ENCODE peak calls at places on chromosomes 1 and 21, in six cellular contexts. S is ascending aorta, V is AG04450, T is spleen, K is endodermal cell, I is GM12878. A is an unnamed sample. For H3K27me3, the result is how much of the 10 kb centered on the place peaks cover.

GRCh38 chr1:232462200-232462599 is 167.7 kb downstream of the SIPA1L2 start:
- DNase-seq in S (no peak), V (no peak), T (no peak), K (no peak), I (no peak), A (no peak)

GRCh38 chr1:189424746-189425331 is 1052.8 kb downstream of the BRINP3 start:
- DNase-seq in S (no peak), V (no peak), T (no peak), K (no peak), I (no peak), A (no peak)

GRCh38 chr1:235011599-235012435 is 116.8 kb downstream of the TOMM20 start:
- DNase-seq in S (peak), V (peak), T (peak), K (peak), I (peak), A (peak)

GRCh38 chr1:234589064-234589765 is 20.8 kb downstream of the IRF2BP2 start:
- DNase-seq in S (peak), V (no peak), T (no peak), K (no peak), I (no peak), A (no peak)

GRCh38 chr1:25168193-25169071 is 63.9 kb downstream of the SYF2 start:
- DNase-seq in S (no peak), V (no peak), T (no peak), K (peak), I (no peak), A (no peak)

GRCh38 chr1:37892151-37893047 is 33.0 kb upstream of the MTF1 start:
- DNase-seq in S (no peak), V (peak), T (no peak), K (no peak), I (no peak), A (no peak)

GRCh38 chr1:181676269-181676668 is 193.0 kb downstream of the CACNA1E start:
- DNase-seq in S (no peak), V (no peak), T (no peak), K (peak), I (peak), A (no peak)

GRCh38 chr1:3673381-3674099 is 21.2 kb downstream of the TP73 start:
- DNase-seq in S (no peak), V (no peak), T (peak), K (no peak), I (peak), A (peak)

GRCh38 chr1:167538657-167539056 is 14.9 kb downstream of the CREG1 start:
- DNase-seq in S (no peak), V (no peak), T (no peak), K (peak), I (no peak), A (no peak)

GRCh38 chr21:42991992-42992740 is 17.8 kb downstream of the PKNOX1 start:
- DNase-seq in S (peak), V (peak), T (peak), K (peak), I (no peak), A (no peak)

GRCh38 chr1:237901284-237901870 is 10.7 kb upstream of the ZP4 start:
- DNase-seq in S (no peak), V (no peak), T (no peak), K (peak), I (no peak), A (no peak)

GRCh38 chr1:174872615-174873058 is 127.1 kb upstream of the CACYBP start:
- DNase-seq in S (no peak), V (no peak), T (no peak), K (peak), I (no peak), A (no peak)

GRCh38 chr1:183580281-183580682 is 10.0 kb downstream of the NCF2 start:
- DNase-seq in S (peak), V (no peak), T (no peak), K (peak), I (no peak), A (no peak)

GRCh38 chr1:67084765-67085318 is 30.9 kb upstream of the SLC35D1 start:
- DNase-seq in S (no peak), V (no peak), T (no peak), K (no peak), I (no peak), A (no peak)

GRCh38 chr1:67088440-67088839 is 34.5 kb upstream of the SLC35D1 start:
- DNase-seq in S (no peak), V (no peak), T (no peak), K (no peak), I (no peak), A (no peak)

GRCh38 chr1:67085326-67085725 is 31.4 kb upstream of the SLC35D1 start:
- DNase-seq in S (no peak), V (no peak), T (no peak), K (no peak), I (no peak), A (no peak)

GRCh38 chr1:67094191-67094590 is 40.2 kb upstream of the SLC35D1 start:
- DNase-seq in S (no peak), V (no peak), T (no peak), K (no peak), I (no peak), A (no peak)

DNA sequence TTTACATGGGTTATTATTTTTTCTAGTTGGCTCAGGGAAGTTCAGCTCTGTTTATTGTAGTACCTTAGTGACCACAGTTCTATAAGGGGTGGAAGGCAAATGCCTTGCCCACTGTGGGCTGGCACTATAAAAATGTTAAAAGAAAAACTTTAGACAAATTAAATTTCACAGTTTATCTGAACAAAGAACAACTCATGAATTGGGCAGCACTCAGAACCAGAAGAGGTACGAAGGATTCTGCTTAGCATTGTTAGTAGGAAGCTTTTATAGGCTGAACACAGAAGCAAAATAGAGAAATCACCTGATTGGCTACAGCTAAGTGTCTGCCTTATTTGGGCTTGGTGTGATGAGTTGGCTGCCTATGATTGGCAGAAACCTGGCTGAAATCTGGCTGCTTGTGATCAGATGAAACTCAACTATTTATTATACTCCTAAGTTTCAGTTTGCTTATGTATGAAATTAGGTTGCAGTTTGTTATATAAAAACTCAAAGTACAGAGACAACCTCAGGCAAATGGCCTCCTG is 35.8 kb upstream of the SLC35D1 start:
- DNase-seq in S (no peak), V (no peak), T (no peak), K (no peak), I (no peak), A (no peak)
- TF ChIP-seq CTCF in S (no peak), V (no peak), T (no peak), K (no peak), I (no peak), A (no peak)

GRCh38 chr1:180484490-180484889 is 17.9 kb downstream of the ACBD6 start:
- DNase-seq in S (no peak), V (no peak), T (no peak), K (no peak), I (no peak), A (no peak)

GRCh38 chr1:180486092-180486491 is 16.3 kb downstream of the ACBD6 start:
- DNase-seq in S (no peak), V (no peak), T (no peak), K (no peak), I (no peak), A (no peak)

GRCh38 chr1:180482425-180483275 is 19.7 kb downstream of the ACBD6 start:
- DNase-seq in S (no peak), V (no peak), T (no peak), K (no peak), I (no peak), A (no peak)
- H3K4me3 ChIP-seq in S (no peak), V (no peak), T (no peak), K (no peak), I (no peak), A (no peak)

GRCh38 chr1:205041998-205042910 is 758 bp upstream of the CNTN2 start:
- DNase-seq in S (no peak), V (no peak), T (no peak), K (no peak), I (no peak), A (no peak)

GRCh38 chr1:205044745-205045144 is 1.7 kb downstream of the CNTN2 start:
- DNase-seq in S (no peak), V (no peak), T (no peak), K (peak), I (no peak), A (no peak)

GRCh38 chr1:205041121-205041758 is 1.8 kb upstream of the CNTN2 start:
- DNase-seq in S (no peak), V (no peak), T (no peak), K (no peak), I (no peak), A (no peak)

GRCh38 chr1:205043866-205044265 is 854 bp downstream of the CNTN2 start:
- DNase-seq in S (no peak), V (no peak), T (no peak), K (no peak), I (no peak), A (no peak)

GRCh38 chr1:205042911-205043806 is at the start of gene CNTN2:
- DNase-seq in S (no peak), V (no peak), T (no peak), K (peak), I (no peak), A (no peak)
- H3K27me3 ChIP-seq in S (under half), V (half or more), T (half or more), K (half or more), I (under half), A (under half)

GRCh38 chr1:32040711-32041110 is 27.0 kb downstream of the KHDRBS1 start:
- DNase-seq in S (no peak), V (no peak), T (no peak), K (no peak), I (no peak), A (no peak)
- TF ChIP-seq CTCF in S (no peak), V (no peak), T (no peak), K (no peak), I (no peak), A (no peak)

GRCh38 chr1:227789881-227790400 is 25.5 kb upstream of the PRSS38 start:
- DNase-seq in S (peak), V (no peak), T (peak), K (peak), I (no peak), A (no peak)
- H3K4me3 ChIP-seq in S (no peak), V (no peak), T (no peak), K (no peak), I (no peak), A (no peak)

GRCh38 chr21:37413553-37414291 is 47.1 kb downstream of the DYRK1A start:
- DNase-seq in S (no peak), V (no peak), T (no peak), K (no peak), I (no peak), A (no peak)
- H3K27me3 ChIP-seq in S (under half), V (under half), T (under half), K (under half), I (under half), A (under half)

DNA sequence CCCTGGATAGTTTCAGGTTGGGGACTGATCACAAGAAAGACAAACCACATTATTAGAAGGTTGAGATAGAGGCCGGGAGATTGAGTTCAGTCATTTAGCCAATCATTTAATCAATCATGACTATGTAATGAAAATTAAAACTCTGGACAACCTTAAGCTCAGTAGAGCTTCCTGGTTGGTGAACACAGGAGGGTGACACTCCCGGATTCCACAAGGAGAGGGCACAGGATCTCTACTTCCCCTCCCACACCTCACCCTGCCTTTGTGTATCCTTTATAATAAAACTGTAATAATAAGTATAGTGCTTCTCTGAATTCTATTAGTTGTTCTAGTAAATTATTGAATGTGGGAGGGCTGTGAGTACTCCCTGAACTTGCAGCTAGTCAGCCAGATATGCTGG is 150.1 kb downstream of the PIK3R3 start:
- DNase-seq in S (no peak), V (no peak), T (no peak), K (no peak), I (no peak), A (no peak)
- TF ChIP-seq CTCF in S (no peak), V (no peak), T (no peak), K (no peak), I (no peak), A (no peak)